ENCODE peak calls at places on chromosomes 1 and 21, in nine cellular contexts. J is K562, H is adrenal gland, F is right atrium auricular region, M is H9, A is heart left ventricle, Q is aorta, X is keratinocyte, Z is esophagus muscularis mucosa. N is an unnamed sample. For H3K27me3, the result is how much of the 10 kb centered on the place peaks cover.

GRCh38 chr1:155305881-155306391 is 2.7 kb upstream of the FDPS start:
- DNase-seq in J (no peak), H (no peak), F (no peak), M (no peak), A (no peak), Q (no peak), X (no peak), Z (no peak), N (peak)

GRCh38 chr1:39148942-39149341 is 55.6 kb upstream of the MACF1 start:
- DNase-seq in J (no peak), H (no peak), F (no peak), M (no peak), A (no peak), Q (no peak), X (no peak), Z (no peak), N (no peak)

GRCh38 chr1:231200417-231201031 is 38.7 kb downstream of the TRIM67 start:
- DNase-seq in J (peak), H (peak), F (no peak), M (no peak), A (no peak), Q (no peak), X (no peak), Z (no peak), N (peak)

GRCh38 chr1:100538935-100539835 is 1.2 kb downstream of the GPR88 start:
- DNase-seq in J (no peak), H (peak), F (no peak), M (peak), A (peak), Q (peak), X (no peak), Z (no peak), N (no peak)

GRCh38 chr1:42925132-42925769 is 33.4 kb downstream of the SLC2A1 start:
- DNase-seq in J (no peak), H (no peak), F (no peak), M (no peak), A (no peak), Q (no peak), X (no peak), Z (no peak), N (no peak)

GRCh38 chr1:41053324-41053723 is 31.8 kb upstream of the SLFNL1 start:
- DNase-seq in J (no peak), H (no peak), F (no peak), M (no peak), A (no peak), Q (no peak), X (no peak), Z (no peak), N (no peak)

GRCh38 chr1:236451796-236452373 is 57.8 kb downstream of the EDARADD start:
- DNase-seq in J (peak), H (no peak), F (no peak), M (peak), A (no peak), Q (no peak), X (no peak), Z (no peak), N (peak)

GRCh38 chr1:27668808-27669723 is 2.9 kb downstream of the IFI6 start:
- DNase-seq in J (peak), H (peak), F (peak), M (peak), A (peak), Q (peak), X (no peak), Z (no peak), N (peak)

GRCh38 chr1:3465091-3465934 is 10.8 kb downstream of the ARHGEF16 start:
- DNase-seq in J (no peak), H (peak), F (no peak), M (no peak), A (peak), Q (peak), X (no peak), Z (no peak), N (no peak)

GRCh38 chr21:32008714-32009113 is 135.9 kb downstream of the HUNK start:
- DNase-seq in J (no peak), H (no peak), F (no peak), M (no peak), A (no peak), Q (no peak), X (no peak), Z (no peak), N (no peak)

GRCh38 chr1:31154000-31154631 is 85.6 kb downstream of the NKAIN1 start:
- DNase-seq in J (no peak), H (no peak), F (no peak), M (no peak), A (no peak), Q (no peak), X (peak), Z (no peak), N (no peak)

DNA sequence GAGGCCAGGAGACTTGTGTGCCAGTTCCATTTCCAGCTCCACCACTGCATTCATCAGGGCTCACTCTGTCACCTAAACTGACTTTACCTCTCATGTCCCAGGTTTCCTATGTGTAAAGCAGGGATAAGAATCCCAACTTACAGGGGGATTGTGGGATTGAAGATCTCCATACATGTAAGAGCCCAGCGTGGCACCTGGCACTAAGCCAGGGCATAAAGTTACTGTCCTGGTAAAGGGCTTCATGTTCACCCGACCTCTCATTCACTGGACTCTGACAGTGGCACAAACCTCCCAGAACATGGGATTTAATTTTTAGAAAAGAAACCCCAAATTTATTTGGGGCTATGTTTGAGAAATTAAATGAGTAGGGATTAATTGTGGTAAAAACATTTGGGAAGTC is 8.9 kb upstream of the IGFN1 start:
- DNase-seq in J (no peak), H (no peak), F (no peak), M (no peak), A (no peak), Q (no peak), X (no peak), Z (no peak), N (no peak)
- H3K27me3 ChIP-seq in J (under half), H (under half), F (under half), M (under half), A (under half), Q (under half), X (under half), Z (under half), N (under half)

DNA sequence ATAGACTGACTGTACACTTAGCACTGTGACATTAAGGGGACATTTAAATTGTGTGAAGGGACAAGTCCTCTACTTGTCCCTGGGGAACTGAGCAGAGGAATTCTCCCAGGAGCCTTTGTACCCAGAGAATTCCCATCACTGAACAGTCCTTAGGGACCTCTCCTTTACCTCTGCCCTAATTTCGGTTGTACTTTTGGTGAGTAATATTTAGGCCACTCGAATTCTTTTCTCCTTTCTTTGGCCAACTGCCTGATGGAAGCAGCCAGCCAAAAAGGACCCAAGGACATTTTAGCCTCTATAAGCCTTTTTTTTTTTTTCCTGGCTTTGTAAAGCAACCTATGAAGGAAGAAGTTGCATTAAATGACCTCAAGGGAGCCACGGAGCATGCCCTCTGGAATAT is 71.5 kb downstream of the NR5A2 start:
- DNase-seq in J (no peak), H (peak), F (no peak), M (no peak), A (peak), Q (no peak), X (no peak), Z (no peak), N (peak)
- H3K27ac ChIP-seq in J (no peak), H (no peak), F (peak), M (no peak), A (no peak), Q (no peak), X (no peak), Z (no peak), N (no peak)

GRCh38 chr1:61053281-61053711 is 29.1 kb upstream of the NFIA start:
- DNase-seq in J (no peak), H (no peak), F (no peak), M (no peak), A (no peak), Q (no peak), X (no peak), Z (no peak), N (no peak)
- H3K27me3 ChIP-seq in J (under half), H (under half), F (under half), M (half or more), A (under half), Q (under half), X (under half), Z (under half), N (half or more)

DNA sequence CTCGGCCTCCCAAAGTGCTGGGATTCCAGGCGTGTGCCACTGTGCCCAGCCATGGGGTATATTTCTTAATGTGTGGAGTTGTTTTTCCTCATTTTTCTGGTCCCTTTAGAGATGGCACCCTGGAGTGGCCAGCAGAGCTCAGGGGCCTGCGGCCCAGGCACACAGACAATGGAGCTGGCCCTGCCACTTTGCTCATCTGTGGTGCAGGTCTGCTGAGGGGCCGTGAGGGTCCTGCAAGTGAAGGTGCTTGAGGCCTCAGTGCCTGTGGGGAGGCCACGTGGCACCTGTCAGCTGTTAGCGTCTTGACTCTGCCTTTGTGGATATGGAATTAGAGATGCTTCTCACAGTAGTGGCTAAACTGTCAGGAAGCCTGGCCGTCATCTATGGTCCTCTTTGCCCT is 7.5 kb downstream of the COL18A1 start:
- DNase-seq in J (no peak), H (no peak), F (no peak), M (no peak), A (no peak), Q (no peak), X (no peak), Z (no peak), N (no peak)
- H3K27ac ChIP-seq in J (no peak), H (peak), F (peak), M (no peak), A (peak), Q (no peak), X (no peak), Z (no peak), N (peak)

GRCh38 chr1:206037521-206037920 is 13.8 kb upstream of the CTSE start:
- DNase-seq in J (no peak), H (no peak), F (no peak), M (no peak), A (no peak), Q (no peak), X (no peak), Z (no peak), N (no peak)

GRCh38 chr1:206032356-206033140 is 8.9 kb upstream of the CTSE start:
- DNase-seq in J (no peak), H (no peak), F (no peak), M (no peak), A (no peak), Q (no peak), X (no peak), Z (no peak), N (no peak)

GRCh38 chr1:206039046-206039929 is 13.7 kb upstream of the RHEX start:
- DNase-seq in J (no peak), H (no peak), F (no peak), M (no peak), A (no peak), Q (no peak), X (no peak), Z (no peak), N (no peak)

GRCh38 chr1:206036661-206037455 is 13.2 kb upstream of the CTSE start:
- DNase-seq in J (no peak), H (no peak), F (no peak), M (no peak), A (no peak), Q (no peak), X (no peak), Z (no peak), N (no peak)

GRCh38 chr1:206035027-206035426 is 11.3 kb upstream of the CTSE start:
- DNase-seq in J (no peak), H (no peak), F (no peak), M (no peak), A (no peak), Q (no peak), X (no peak), Z (no peak), N (no peak)
- H3K27me3 ChIP-seq in J (under half), H (under half), F (under half), M (under half), A (under half), Q (under half), X (under half), Z (under half), N (under half)

DNA sequence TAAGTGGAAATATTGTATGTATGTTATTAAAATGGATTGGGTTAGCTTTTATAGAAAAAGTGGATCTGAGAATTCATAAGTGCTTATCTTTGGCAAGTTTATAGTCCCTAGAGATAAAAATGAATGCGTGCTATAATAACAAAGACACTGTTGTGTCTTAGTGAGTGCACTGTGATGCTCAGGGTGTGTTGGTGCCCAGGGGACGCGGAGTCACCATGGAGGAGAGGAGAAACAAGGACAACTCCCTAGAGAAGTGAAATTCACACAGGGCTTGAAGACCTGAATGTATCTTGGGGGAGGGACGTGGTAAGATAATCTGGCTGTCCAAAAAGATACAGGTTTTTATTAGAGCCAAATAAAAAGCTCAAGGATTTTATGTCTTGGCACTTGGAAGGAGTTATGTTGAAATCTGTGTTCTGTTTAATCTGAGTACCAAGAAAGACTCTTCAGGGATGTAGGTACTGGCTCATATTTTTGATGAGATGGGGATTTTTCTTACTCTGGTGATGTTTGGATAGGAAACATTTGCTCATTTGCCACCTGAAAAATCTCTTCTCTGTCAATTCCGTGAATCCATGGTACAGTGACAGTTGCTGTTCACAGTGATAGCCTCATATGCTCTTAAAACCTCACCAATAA is 9.6 kb downstream of the SMYD2 start:
- DNase-seq in J (no peak), H (no peak), F (no peak), M (no peak), A (no peak), Q (no peak), X (no peak), Z (no peak), N (no peak)
- H3K27ac ChIP-seq in J (no peak), H (no peak), F (no peak), M (no peak), A (peak), Q (no peak), X (no peak), Z (no peak), N (no peak)

DNA sequence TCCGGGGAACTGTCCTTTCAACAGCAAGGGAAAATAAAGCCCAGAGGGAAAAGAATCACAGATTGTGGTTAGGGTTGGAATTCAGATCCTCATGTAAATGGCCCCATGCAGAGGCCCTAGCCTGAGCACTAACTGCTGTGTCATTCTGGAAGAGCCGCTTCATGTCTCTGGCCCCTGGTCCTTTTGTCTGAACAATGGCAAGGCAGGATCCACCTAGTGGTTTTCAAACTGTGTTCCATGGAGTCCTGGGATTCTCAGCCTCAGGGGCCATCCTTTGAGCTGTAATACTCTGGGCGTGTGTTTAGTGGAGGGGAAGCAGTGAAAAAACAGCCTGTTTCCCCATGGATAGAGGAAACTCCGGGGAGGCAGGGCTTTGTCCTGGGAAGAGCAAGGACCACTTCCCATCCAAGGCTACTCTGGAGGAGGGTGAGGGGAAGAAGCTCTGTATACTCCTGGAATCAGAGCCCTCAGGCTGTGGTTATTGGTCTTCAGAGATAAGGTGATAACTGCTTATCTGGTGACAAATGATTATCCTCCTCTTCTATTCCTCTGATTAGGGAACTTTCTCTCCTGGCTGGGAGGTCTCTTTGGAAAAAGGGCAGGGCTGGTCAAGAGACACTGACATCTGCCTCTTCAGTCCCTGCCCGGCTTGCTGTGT is 19.2 kb downstream of the PAX7 start:
- DNase-seq in J (no peak), H (no peak), F (no peak), M (peak), A (no peak), Q (no peak), X (no peak), Z (no peak), N (peak)
- H3K27me3 ChIP-seq in J (under half), H (half or more), F (under half), M (half or more), A (half or more), Q (under half), X (half or more), Z (half or more), N (half or more)

DNA sequence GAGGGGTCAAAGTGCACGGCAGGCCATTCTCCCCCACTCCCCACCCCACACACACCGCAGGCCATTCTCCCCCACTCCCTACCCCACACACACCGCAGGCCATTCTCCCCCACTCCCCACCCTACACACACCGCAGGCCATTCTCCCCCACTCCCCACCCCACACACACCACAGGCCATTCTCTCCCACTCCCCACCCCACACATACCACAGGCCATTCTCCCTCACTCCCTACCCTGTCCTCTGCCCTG is 15.7 kb downstream of the H6PD start:
- DNase-seq in J (no peak), H (no peak), F (no peak), M (no peak), A (no peak), Q (no peak), X (no peak), Z (no peak), N (peak)
- H3K27ac ChIP-seq in J (no peak), H (peak), F (peak), M (no peak), A (peak), Q (peak), X (no peak), Z (peak), N (peak)

GRCh38 chr21:41098481-41098880 is 69.5 kb upstream of the BACE2 start:
- DNase-seq in J (no peak), H (no peak), F (no peak), M (no peak), A (no peak), Q (no peak), X (no peak), Z (no peak), N (peak)
- H3K27me3 ChIP-seq in J (under half), H (under half), F (under half), M (under half), A (under half), Q (under half), X (under half), Z (under half), N (under half)

GRCh38 chr1:12434174-12434573 is 183.8 kb downstream of the DHRS3 start:
- DNase-seq in J (no peak), H (no peak), F (no peak), M (no peak), A (no peak), Q (peak), X (peak), Z (no peak), N (no peak)

GRCh38 chr1:12435639-12436344 is 182.2 kb downstream of the DHRS3 start:
- DNase-seq in J (no peak), H (no peak), F (no peak), M (no peak), A (no peak), Q (no peak), X (no peak), Z (no peak), N (no peak)

GRCh38 chr1:12433323-12434053 is 184.5 kb downstream of the DHRS3 start:
- DNase-seq in J (peak), H (peak), F (peak), M (peak), A (peak), Q (peak), X (no peak), Z (no peak), N (peak)

GRCh38 chr1:12436345-12436658 is 181.7 kb downstream of the DHRS3 start:
- DNase-seq in J (peak), H (no peak), F (no peak), M (no peak), A (no peak), Q (no peak), X (no peak), Z (no peak), N (no peak)

DNA sequence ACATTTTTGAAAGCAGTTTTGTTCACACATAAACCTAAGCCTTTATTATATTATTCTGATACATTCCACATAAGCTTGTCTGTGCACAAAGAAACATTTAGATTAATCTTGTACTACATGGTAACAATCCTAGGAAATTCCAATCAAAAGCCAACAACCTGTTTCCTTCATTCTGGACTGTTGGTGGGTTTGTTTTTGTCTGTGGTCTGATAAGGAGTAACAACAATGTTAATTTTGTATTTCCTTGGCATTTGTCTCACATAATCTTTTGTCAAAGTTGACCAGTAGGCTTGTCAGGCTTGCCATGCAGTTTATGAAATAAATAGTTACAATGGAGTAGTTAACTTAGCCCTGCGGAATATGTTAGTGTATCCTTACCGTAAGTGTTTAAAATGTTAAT is 183.3 kb downstream of the DHRS3 start:
- DNase-seq in J (peak), H (no peak), F (no peak), M (no peak), A (no peak), Q (no peak), X (no peak), Z (no peak), N (peak)
- H3K27ac ChIP-seq in J (peak), H (peak), F (peak), M (no peak), A (peak), Q (no peak), X (no peak), Z (peak), N (no peak)

N was measured in cardiac muscle cell.